ENCODE peak calls at places on chromosomes 5 and 9, in five cellular contexts. One of them, this sample, is unnamed.

GRCh38 chr5:76861616-76862015 is 11.8 kb downstream of the S100Z start:
- DNase-seq in HEK293T: no peak
- DNase-seq in GM12878: no peak
- DNase-seq in H1: no peak
- DNase-seq in NT2/D1: no peak
- DNase-seq in this sample: no peak

GRCh38 chr9:16266648-16267276 is 603.7 kb downstream of the BNC2 start:
- DNase-seq in HEK293T: peak; percentile 13
- DNase-seq in GM12878: no peak
- DNase-seq in H1: no peak
- DNase-seq in NT2/D1: peak; percentile 28
- DNase-seq in this sample: no peak

GRCh38 chr9:72089461-72090130 is 29.2 kb upstream of the C9orf57 start:
- DNase-seq in HEK293T: no peak
- DNase-seq in GM12878: no peak
- DNase-seq in H1: no peak
- DNase-seq in NT2/D1: no peak
- DNase-seq in this sample: no peak

GRCh38 chr9:85858351-85858750 is 82.6 kb upstream of the NAA35 start:
- DNase-seq in HEK293T: no peak
- DNase-seq in GM12878: no peak
- DNase-seq in H1: no peak
- DNase-seq in NT2/D1: no peak
- DNase-seq in this sample: no peak

GRCh38 chr9:128374221-128374675 is 3.1 kb downstream of the URM1 start:
- DNase-seq in HEK293T: no peak
- DNase-seq in GM12878: no peak
- DNase-seq in H1: no peak
- DNase-seq in NT2/D1: no peak
- DNase-seq in this sample: no peak

GRCh38 chr5:41356746-41357145 is 143.4 kb upstream of the C6 start:
- DNase-seq in HEK293T: no peak
- DNase-seq in GM12878: no peak
- DNase-seq in H1: no peak
- DNase-seq in NT2/D1: no peak
- DNase-seq in this sample: no peak

GRCh38 chr9:99561435-99562262 is 260.0 kb upstream of the NR4A3 start:
- DNase-seq in HEK293T: no peak
- DNase-seq in GM12878: no peak
- DNase-seq in H1: no peak
- DNase-seq in NT2/D1: no peak
- DNase-seq in this sample: no peak

GRCh38 chr5:14184725-14185124 is 41.6 kb downstream of the TRIO start:
- DNase-seq in HEK293T: no peak
- DNase-seq in GM12878: no peak
- DNase-seq in H1: no peak
- DNase-seq in NT2/D1: no peak
- DNase-seq in this sample: no peak

GRCh38 chr9:94805585-94805984 is 79.1 kb downstream of the AOPEP start:
- DNase-seq in HEK293T: no peak
- DNase-seq in GM12878: peak; percentile 31
- DNase-seq in H1: no peak
- DNase-seq in NT2/D1: no peak
- DNase-seq in this sample: no peak

GRCh38 chr5:96331210-96331609 is 101.8 kb downstream of the PCSK1 start:
- DNase-seq in HEK293T: no peak
- DNase-seq in GM12878: no peak
- DNase-seq in H1: no peak
- DNase-seq in NT2/D1: no peak
- DNase-seq in this sample: no peak

GRCh38 chr9:4678679-4679267 is 596 bp upstream of the CDC37L1 start:
- DNase-seq in HEK293T: no peak
- DNase-seq in GM12878: no peak
- DNase-seq in H1: no peak
- DNase-seq in NT2/D1: no peak
- DNase-seq in this sample: peak; percentile 41

GRCh38 chr5:172931001-172931536 is 28.2 kb upstream of the RPL26L1 start:
- DNase-seq in HEK293T: no peak
- DNase-seq in GM12878: no peak
- DNase-seq in H1: no peak
- DNase-seq in NT2/D1: no peak
- DNase-seq in this sample: no peak

GRCh38 chr9:93533863-93534262 is 42.5 kb upstream of the PHF2 start:
- DNase-seq in HEK293T: peak; percentile 16
- DNase-seq in GM12878: no peak
- DNase-seq in H1: no peak
- DNase-seq in NT2/D1: no peak
- DNase-seq in this sample: no peak

DNA sequence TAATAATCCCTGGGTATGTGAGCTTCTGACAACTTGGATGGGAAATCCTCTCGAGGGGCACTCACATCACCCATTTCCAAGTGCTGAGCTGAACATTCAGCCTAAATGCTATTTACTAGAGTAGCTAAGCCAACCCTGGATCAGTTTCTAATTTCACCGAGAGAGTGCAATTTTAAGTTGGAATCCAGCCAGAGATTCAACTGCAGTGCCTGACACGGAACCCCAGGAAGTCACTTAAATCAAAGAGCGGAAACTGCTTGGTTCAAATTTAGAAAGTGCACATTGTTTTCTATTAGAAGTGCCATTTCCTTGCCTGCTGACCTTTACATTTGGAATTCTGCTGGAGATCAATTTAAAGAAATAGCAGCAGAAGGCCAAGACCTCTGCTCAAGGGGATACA is 8.8 kb downstream of the SPRY4 start:
- DNase-seq in HEK293T: peak; percentile 26
- DNase-seq in GM12878: no peak
- DNase-seq in H1: no peak
- DNase-seq in NT2/D1: no peak
- DNase-seq in this sample: no peak
- TF ChIP-seq SUZ12 in HEK293T: no peak
- TF ChIP-seq SUZ12 in GM12878: no peak
- TF ChIP-seq SUZ12 in H1: no peak
- TF ChIP-seq SUZ12 in NT2/D1: no peak
- TF ChIP-seq SUZ12 in this sample: no peak

GRCh38 chr9:8887369-8887768 is 1087.8 kb upstream of the DMAC1 start:
- DNase-seq in HEK293T: no peak
- DNase-seq in GM12878: no peak
- DNase-seq in H1: no peak
- DNase-seq in NT2/D1: no peak
- DNase-seq in this sample: no peak
- TF ChIP-seq SUZ12 in HEK293T: no peak
- TF ChIP-seq SUZ12 in GM12878: no peak
- TF ChIP-seq SUZ12 in H1: no peak
- TF ChIP-seq SUZ12 in NT2/D1: no peak
- TF ChIP-seq SUZ12 in this sample: no peak

GRCh38 chr9:114261987-114262386 is 60.9 kb upstream of the ORM1 start:
- DNase-seq in HEK293T: no peak
- DNase-seq in GM12878: no peak
- DNase-seq in H1: no peak
- DNase-seq in NT2/D1: no peak
- DNase-seq in this sample: no peak

GRCh38 chr9:114258218-114258617 is 64.7 kb upstream of the ORM1 start:
- DNase-seq in HEK293T: no peak
- DNase-seq in GM12878: no peak
- DNase-seq in H1: no peak
- DNase-seq in NT2/D1: no peak
- DNase-seq in this sample: no peak

GRCh38 chr9:114261026-114261425 is 61.9 kb upstream of the ORM1 start:
- DNase-seq in HEK293T: no peak
- DNase-seq in GM12878: no peak
- DNase-seq in H1: no peak
- DNase-seq in NT2/D1: no peak
- DNase-seq in this sample: no peak

GRCh38 chr9:114258866-114259799 is 63.8 kb upstream of the ORM1 start:
- DNase-seq in HEK293T: no peak
- DNase-seq in GM12878: no peak
- DNase-seq in H1: no peak
- DNase-seq in NT2/D1: no peak
- DNase-seq in this sample: no peak

GRCh38 chr9:114259800-114260523 is 62.9 kb upstream of the ORM1 start:
- DNase-seq in HEK293T: no peak
- DNase-seq in GM12878: no peak
- DNase-seq in H1: no peak
- DNase-seq in NT2/D1: no peak
- DNase-seq in this sample: no peak
- TF ChIP-seq SUZ12 in HEK293T: no peak
- TF ChIP-seq SUZ12 in GM12878: no peak
- TF ChIP-seq SUZ12 in H1: no peak
- TF ChIP-seq SUZ12 in NT2/D1: no peak
- TF ChIP-seq SUZ12 in this sample: no peak

GRCh38 chr5:59001716-59002115 is 418.8 kb downstream of the RAB3C start:
- DNase-seq in HEK293T: no peak
- DNase-seq in GM12878: no peak
- DNase-seq in H1: no peak
- DNase-seq in NT2/D1: no peak
- DNase-seq in this sample: no peak

GRCh38 chr5:59002162-59002825 is 419.4 kb downstream of the RAB3C start:
- DNase-seq in HEK293T: no peak
- DNase-seq in GM12878: no peak
- DNase-seq in H1: no peak
- DNase-seq in NT2/D1: no peak
- DNase-seq in this sample: no peak

GRCh38 chr5:59005934-59006701 is 423.2 kb downstream of the RAB3C start:
- DNase-seq in HEK293T: no peak
- DNase-seq in GM12878: no peak
- DNase-seq in H1: no peak
- DNase-seq in NT2/D1: no peak
- DNase-seq in this sample: no peak

GRCh38 chr5:59003124-59003523 is 420.2 kb downstream of the RAB3C start:
- DNase-seq in HEK293T: no peak
- DNase-seq in GM12878: no peak
- DNase-seq in H1: no peak
- DNase-seq in NT2/D1: no peak
- DNase-seq in this sample: no peak

GRCh38 chr5:59003641-59004040 is 420.8 kb downstream of the RAB3C start:
- DNase-seq in HEK293T: no peak
- DNase-seq in GM12878: no peak
- DNase-seq in H1: no peak
- DNase-seq in NT2/D1: peak; percentile 27
- DNase-seq in this sample: no peak
- TF ChIP-seq SUZ12 in HEK293T: no peak
- TF ChIP-seq SUZ12 in GM12878: no peak
- TF ChIP-seq SUZ12 in H1: no peak
- TF ChIP-seq SUZ12 in NT2/D1: no peak
- TF ChIP-seq SUZ12 in this sample: no peak

DNA sequence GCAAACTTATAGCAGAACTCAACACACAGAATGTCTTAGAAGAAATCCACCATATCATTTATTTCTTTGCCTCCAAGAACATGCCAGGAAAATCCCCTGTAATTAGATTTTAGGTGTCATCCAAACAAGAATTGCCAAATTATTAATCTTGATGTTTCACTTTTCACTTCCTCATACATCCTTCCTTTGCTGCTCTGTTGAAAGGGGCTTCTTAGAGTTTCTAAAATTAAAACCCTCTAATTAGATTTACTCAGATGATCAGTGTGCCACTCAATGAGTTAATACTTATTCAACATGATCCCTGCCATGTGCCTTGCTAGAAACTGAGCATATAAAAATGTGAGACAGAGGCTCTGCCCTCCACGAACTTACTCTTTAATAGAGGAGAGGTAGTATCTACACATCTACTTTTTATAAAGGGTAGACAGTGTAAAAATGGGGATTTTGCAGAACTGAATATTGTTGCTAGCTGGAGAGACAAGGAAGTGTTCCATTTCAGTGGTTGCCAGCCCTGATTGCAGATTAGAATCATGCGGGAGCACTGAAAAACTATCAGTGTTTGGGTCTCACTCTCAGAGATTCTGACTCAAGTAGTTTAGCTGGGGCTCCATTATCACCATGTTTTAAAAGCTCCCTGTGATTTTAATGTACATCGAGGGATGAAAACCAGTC is 498.4 kb downstream of the TLE4 start:
- DNase-seq in HEK293T: no peak
- DNase-seq in GM12878: no peak
- DNase-seq in H1: no peak
- DNase-seq in NT2/D1: no peak
- DNase-seq in this sample: no peak
- TF ChIP-seq SUZ12 in HEK293T: no peak
- TF ChIP-seq SUZ12 in GM12878: no peak
- TF ChIP-seq SUZ12 in H1: no peak
- TF ChIP-seq SUZ12 in NT2/D1: no peak
- TF ChIP-seq SUZ12 in this sample: no peak

GRCh38 chr9:21171351-21171750 is 4.9 kb upstream of the IFNA21 start:
- DNase-seq in HEK293T: no peak
- DNase-seq in GM12878: no peak
- DNase-seq in H1: no peak
- DNase-seq in NT2/D1: no peak
- DNase-seq in this sample: no peak

GRCh38 chr9:21172156-21172555 is 5.7 kb upstream of the IFNA21 start:
- DNase-seq in HEK293T: no peak
- DNase-seq in GM12878: no peak
- DNase-seq in H1: no peak
- DNase-seq in NT2/D1: no peak
- DNase-seq in this sample: no peak

DNA sequence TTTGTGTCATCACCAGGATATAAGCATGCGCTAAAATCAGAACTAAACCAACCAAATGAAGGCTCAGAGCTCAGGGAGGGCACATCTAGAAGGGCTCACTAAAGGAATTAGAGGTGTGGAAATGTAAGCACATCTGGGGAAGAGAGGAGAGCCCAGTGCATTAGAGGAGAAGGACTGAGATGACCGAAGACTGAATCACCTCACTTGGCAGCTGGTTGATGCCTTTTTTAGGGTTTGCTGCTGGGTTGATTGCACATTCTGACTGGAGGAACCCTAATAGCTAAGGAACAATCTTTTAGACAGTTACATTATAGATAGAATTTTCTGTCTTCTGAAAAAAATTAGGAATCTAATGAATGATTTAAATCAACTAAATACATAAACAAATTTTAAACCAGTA is 8.2 kb upstream of the IFNA21 start:
- DNase-seq in HEK293T: no peak
- DNase-seq in GM12878: no peak
- DNase-seq in H1: no peak
- DNase-seq in NT2/D1: no peak
- DNase-seq in this sample: no peak
- TF ChIP-seq SUZ12 in HEK293T: no peak
- TF ChIP-seq SUZ12 in GM12878: no peak
- TF ChIP-seq SUZ12 in H1: no peak
- TF ChIP-seq SUZ12 in NT2/D1: no peak
- TF ChIP-seq SUZ12 in this sample: no peak